ENCODE peak calls at places on chromosome 15, in ten cellular contexts. Z is mesendoderm, J is astrocyte, A is caudate nucleus, R is psoas muscle, H is uterus, C is right lobe of liver, O is brain microvascular endothelial cell, G is RWPE1, L is endothelial cell of umbilical vein. V is an unnamed sample.

GRCh38 chr15:80929689-80930088 is 59.9 kb downstream of the MESD start:
- DNase-seq in H (no peak), R (no peak), A (no peak), C (no peak), O (peak), J (peak), G (peak), L (no peak), Z (no peak), V (no peak)

GRCh38 chr15:101211897-101212296 is 40.0 kb downstream of the CHSY1 start:
- DNase-seq in J (no peak), A (no peak), G (no peak), O (no peak), R (no peak), H (no peak), L (no peak), C (no peak), Z (no peak), V (no peak)

GRCh38 chr15:80093854-80094418 is 34.5 kb downstream of the ZFAND6 start:
- DNase-seq in Z (peak), L (peak), R (no peak), H (peak), O (no peak), J (peak), C (peak), A (no peak), G (peak), V (peak)

GRCh38 chr15:78822514-78822913 is 11.2 kb upstream of the ADAMTS7 start:
- DNase-seq in H (no peak), O (peak), G (no peak), C (no peak), L (no peak), A (no peak), Z (no peak), R (no peak), J (no peak), V (no peak)

GRCh38 chr15:78302579-78302978 is 3.2 kb upstream of the SKIC8 start:
- DNase-seq in Z (no peak), L (no peak), R (no peak), O (peak), C (no peak), A (no peak), J (peak), H (no peak), G (peak), V (no peak)

GRCh38 chr15:74402873-74403589 is 30.7 kb downstream of the SEMA7A start:
- DNase-seq in A (no peak), C (no peak), Z (no peak), O (no peak), J (no peak), H (no peak), G (no peak), L (no peak), R (no peak), V (no peak)

GRCh38 chr15:28107111-28107893 is 8.2 kb upstream of the OCA2 start:
- DNase-seq in O (no peak), R (no peak), G (no peak), J (peak), C (no peak), Z (peak), H (no peak), L (peak), A (no peak), V (no peak)

GRCh38 chr15:54789377-54789776 is 407.4 kb downstream of the RSL24D1 start:
- DNase-seq in C (no peak), G (no peak), J (no peak), H (no peak), L (no peak), R (no peak), O (no peak), A (no peak), Z (no peak), V (no peak)

GRCh38 chr15:48625126-48625525 is 20.4 kb downstream of the FBN1 start:
- DNase-seq in O (no peak), C (no peak), J (peak), L (no peak), A (no peak), Z (no peak), R (no peak), H (no peak), G (no peak), V (no peak)

GRCh38 chr15:73952171-73952912 is 26.1 kb downstream of the LOXL1 start:
- DNase-seq in C (no peak), L (no peak), A (no peak), G (no peak), Z (no peak), R (no peak), O (no peak), H (no peak), J (no peak), V (no peak)

GRCh38 chr15:31396881-31397560 is 70.4 kb downstream of the KLF13 start:
- DNase-seq in C (peak), G (peak), H (peak), A (no peak), Z (peak), L (peak), R (peak), J (peak), O (peak), V (no peak)

GRCh38 chr15:41258706-41259471 is 27.8 kb downstream of the CHP1 start:
- DNase-seq in L (no peak), O (no peak), A (no peak), Z (no peak), G (no peak), J (peak), R (no peak), C (no peak), H (no peak), V (no peak)

GRCh38 chr15:33671456-33671855 is 296.8 kb upstream of the CHRM5 start:
- DNase-seq in A (no peak), H (no peak), L (no peak), G (no peak), R (no peak), O (no peak), J (no peak), C (no peak), Z (no peak), V (no peak)

GRCh38 chr15:101324513-101325177 is 29.6 kb upstream of the SNRPA1 start:
- DNase-seq in Z (no peak), C (no peak), A (no peak), J (no peak), R (no peak), H (no peak), L (no peak), G (no peak), O (no peak), V (no peak)

GRCh38 chr15:44812029-44812517 is 75.7 kb downstream of the TRIM69 start:
- DNase-seq in J (no peak), O (no peak), R (no peak), H (no peak), A (no peak), C (peak), L (no peak), G (no peak), Z (no peak), V (no peak)

GRCh38 chr15:35693887-35694286 is 147.9 kb upstream of the DPH6 start:
- DNase-seq in A (no peak), Z (no peak), O (no peak), R (no peak), J (no peak), C (no peak), G (no peak), H (no peak), L (no peak), V (no peak)

GRCh38 chr15:96804754-96805153 is 474.3 kb downstream of the NR2F2 start:
- DNase-seq in G (no peak), A (no peak), C (no peak), Z (no peak), H (no peak), R (no peak), O (no peak), J (no peak), L (no peak), V (no peak)

GRCh38 chr15:79539426-79539825 is 107.3 kb downstream of the MINAR1 start:
- DNase-seq in J (no peak), R (no peak), O (no peak), G (peak), A (no peak), Z (no peak), C (no peak), L (no peak), H (no peak), V (no peak)

GRCh38 chr15:94576889-94577533 is 345.6 kb downstream of the MCTP2 start:
- DNase-seq in O (no peak), C (no peak), L (peak), H (no peak), R (no peak), A (no peak), G (peak), Z (peak), J (no peak), V (no peak)

GRCh38 chr15:78264304-78265136 is at the start of gene DNAJA4:
- DNase-seq in C (peak), O (no peak), R (peak), G (no peak), L (peak), H (peak), J (peak), A (peak), Z (no peak), V (no peak)

GRCh38 chr15:29470311-29470710 is 200.7 kb upstream of the NSMCE3 start:
- DNase-seq in J (no peak), G (peak), Z (no peak), C (peak), R (no peak), A (no peak), H (no peak), L (no peak), O (no peak), V (peak)

GRCh38 chr15:75542386-75542797 is 36.7 kb downstream of the PTPN9 start:
- DNase-seq in L (peak), A (no peak), O (no peak), R (no peak), Z (peak), C (no peak), G (no peak), H (no peak), J (no peak), V (no peak)
- H3K27ac ChIP-seq in L (no peak), A (peak), O (no peak), R (peak), Z (no peak), C (no peak), G (no peak), H (peak), J (no peak), V (no peak)

GRCh38 chr15:23629234-23629805 is 18.3 kb downstream of the MAGEL2 start:
- DNase-seq in H (no peak), C (no peak), J (no peak), R (no peak), L (no peak), G (no peak), O (no peak), Z (peak), A (no peak), V (no peak)

DNA sequence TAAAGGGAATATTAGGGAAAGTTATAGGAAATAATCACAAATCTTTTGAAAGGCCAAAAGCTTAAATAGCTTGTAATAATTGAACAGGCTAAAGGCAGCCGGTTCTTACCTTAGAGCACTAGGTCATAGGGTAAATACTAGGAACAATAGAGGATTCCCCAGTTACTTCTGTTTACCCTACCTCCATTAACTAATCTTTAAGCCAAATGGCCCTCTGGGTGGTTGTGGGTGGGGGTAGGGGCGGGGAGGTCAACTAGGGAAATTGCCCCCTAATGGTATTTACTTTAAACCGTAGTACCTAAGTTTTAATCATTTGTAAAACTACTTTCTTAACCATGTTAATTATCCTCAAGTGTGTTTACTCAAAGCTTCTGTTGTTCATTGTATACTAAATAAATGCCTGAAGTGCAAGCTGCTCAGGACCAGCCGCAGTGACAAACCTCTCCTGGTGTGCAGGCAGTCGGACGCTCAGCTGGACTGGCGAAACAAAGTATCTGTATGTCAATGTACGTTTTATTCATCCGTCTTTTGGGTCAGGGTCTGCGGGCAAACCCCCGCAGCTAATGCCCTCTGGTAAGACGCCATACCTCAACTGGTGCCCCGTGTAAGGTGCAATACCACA is 18.9 kb downstream of the MAGEL2 start:
- DNase-seq in G (no peak), Z (peak), C (no peak), A (no peak), R (no peak), J (no peak), L (no peak), O (no peak), H (no peak), V (no peak)
- H3K27ac ChIP-seq in G (no peak), Z (no peak), C (no peak), A (no peak), R (no peak), J (no peak), L (no peak), O (no peak), H (no peak), V (no peak)

GRCh38 chr15:69593488-69593887 is 140.9 kb downstream of the RPLP1 start:
- DNase-seq in J (no peak), A (no peak), O (no peak), C (no peak), G (no peak), R (no peak), H (no peak), Z (no peak), L (no peak), V (no peak)

GRCh38 chr15:69590201-69590600 is 137.6 kb downstream of the RPLP1 start:
- DNase-seq in G (no peak), J (no peak), C (no peak), A (no peak), H (no peak), Z (no peak), O (no peak), R (no peak), L (no peak), V (no peak)

GRCh38 chr15:69592954-69593353 is 140.3 kb downstream of the RPLP1 start:
- DNase-seq in R (no peak), Z (peak), L (no peak), O (no peak), C (no peak), A (no peak), H (no peak), J (no peak), G (no peak), V (no peak)

GRCh38 chr15:69590932-69591524 is 138.4 kb downstream of the RPLP1 start:
- DNase-seq in G (no peak), A (no peak), L (no peak), R (no peak), C (no peak), O (no peak), J (no peak), H (no peak), Z (no peak), V (no peak)

GRCh38 chr15:69591905-69592508 is 139.4 kb downstream of the RPLP1 start:
- DNase-seq in Z (no peak), C (no peak), H (no peak), A (no peak), R (no peak), O (no peak), J (no peak), L (no peak), G (peak), V (peak)
- H3K27ac ChIP-seq in Z (no peak), C (no peak), H (no peak), A (no peak), R (no peak), O (no peak), J (no peak), L (no peak), G (no peak), V (no peak)

GRCh38 chr15:63277893-63278505 is 594 bp downstream of the APH1B start:
- DNase-seq in A (no peak), J (no peak), G (no peak), Z (peak), C (no peak), R (no peak), O (no peak), H (peak), L (peak), V (no peak)
- H3K27ac ChIP-seq in A (peak), J (peak), G (peak), Z (no peak), C (peak), R (peak), O (peak), H (peak), L (peak), V (peak)

DNA sequence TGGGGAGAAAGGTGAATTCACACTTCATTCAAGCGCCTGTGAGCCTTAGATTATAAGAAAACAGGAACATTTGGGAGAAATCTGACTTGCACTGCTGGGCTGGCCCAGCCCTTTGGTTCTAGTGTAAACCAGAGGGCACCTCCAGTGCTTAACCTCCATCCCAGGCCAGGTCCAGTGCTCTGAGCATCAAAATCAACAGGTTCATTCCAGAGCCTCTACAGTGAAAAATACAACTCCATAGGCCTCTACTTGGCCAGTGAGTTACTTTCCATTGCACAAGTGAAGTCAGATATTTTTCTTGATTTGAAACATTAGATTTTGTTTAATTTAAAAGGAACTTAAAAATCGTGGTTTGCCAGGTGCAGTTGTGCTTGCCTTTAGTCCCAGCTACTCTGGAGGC is 3.0 kb downstream of the SNUPN start:
- DNase-seq in C (no peak), J (no peak), Z (no peak), L (no peak), O (no peak), R (no peak), H (no peak), G (no peak), A (no peak), V (no peak)
- H3K27ac ChIP-seq in C (no peak), J (no peak), Z (no peak), L (no peak), O (no peak), R (no peak), H (no peak), G (peak), A (no peak), V (no peak)

GRCh38 chr15:98803228-98804056 is 155.1 kb downstream of the IGF1R start:
- DNase-seq in J (peak), L (no peak), O (peak), A (no peak), G (peak), Z (no peak), H (no peak), R (no peak), C (no peak), V (peak)
- H3K27ac ChIP-seq in J (no peak), L (no peak), O (no peak), A (no peak), G (peak), Z (no peak), H (no peak), R (no peak), C (no peak), V (peak)

DNA sequence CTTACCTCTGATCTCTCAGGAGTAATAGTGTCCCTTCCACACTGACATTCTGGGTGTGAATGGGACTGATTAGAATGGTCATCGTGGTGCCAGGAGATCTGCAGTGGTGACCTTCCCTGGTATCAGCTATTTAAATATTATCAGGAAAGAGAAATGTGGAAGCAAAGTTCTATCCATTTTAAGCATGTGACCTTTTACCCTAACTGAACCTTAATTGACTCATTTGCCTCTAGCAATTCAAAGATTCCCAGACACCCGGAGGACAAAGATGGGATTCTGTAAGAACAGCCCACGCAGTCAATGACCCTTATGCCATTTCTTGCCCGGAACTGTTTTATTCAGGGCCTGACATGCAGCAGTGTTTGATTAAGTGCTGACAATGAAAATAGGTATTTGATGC is 10.3 kb downstream of the LIPC start:
- DNase-seq in G (peak), C (peak), J (peak), A (no peak), H (no peak), R (no peak), L (no peak), O (no peak), Z (no peak), V (peak)
- H3K27ac ChIP-seq in G (peak), C (peak), J (peak), A (no peak), H (no peak), R (no peak), L (peak), O (peak), Z (no peak), V (peak)